ENCODE peak calls at places on chromosomes 16 and 17, in ten cellular contexts. N, L, H, R, V, S, F, Y, K and D are unnamed samples.

GRCh38 chr16:55248494-55248893 is 75.5 kb upstream of the IRX6 start:
- DNase-seq in N (no peak), L (no peak), H (no peak), R (no peak), V (no peak), S (no peak), F (no peak), Y (no peak), K (no peak), D (no peak)

GRCh38 chr16:25124503-25124902 is 13.0 kb downstream of the LCMT1 start:
- DNase-seq in N (no peak), L (peak; percentile 68), H (no peak), R (no peak), V (no peak), S (no peak), F (no peak), Y (no peak), K (no peak), D (no peak)

GRCh38 chr17:13429201-13429600 is 172.5 kb downstream of the HS3ST3A1 start:
- DNase-seq in N (peak; percentile 78), L (no peak), H (no peak), R (peak; percentile 97), V (no peak), S (no peak), F (no peak), Y (no peak), K (peak; percentile 31), D (no peak)

GRCh38 chr16:86033016-86033474 is 134.1 kb downstream of the IRF8 start:
- DNase-seq in N (no peak), L (no peak), H (no peak), R (no peak), V (no peak), S (no peak), F (no peak), Y (peak; percentile 49), K (no peak), D (no peak)

GRCh38 chr17:9707917-9708316 is 62.6 kb downstream of the USP43 start:
- DNase-seq in N (no peak), L (no peak), H (no peak), R (no peak), V (no peak), S (no peak), F (no peak), Y (no peak), K (no peak), D (no peak)

GRCh38 chr17:82859431-82860403 is 19.9 kb upstream of the ZNF750 start:
- DNase-seq in N (no peak), L (peak; percentile 68), H (peak; percentile 14), R (peak; percentile 59), V (no peak), S (no peak), F (peak; percentile 65), Y (no peak), K (peak; percentile 22), D (peak; percentile 89)

GRCh38 chr17:60606036-60606435 is 6.0 kb downstream of the PPM1D start:
- DNase-seq in N (no peak), L (no peak), H (no peak), R (no peak), V (no peak), S (no peak), F (no peak), Y (no peak), K (no peak), D (no peak)

GRCh38 chr16:54933281-54934150 is 2.9 kb downstream of the IRX5 start:
- DNase-seq in N (no peak), L (peak; percentile 36), H (peak; percentile 23), R (peak; percentile 40), V (no peak), S (no peak), F (peak; percentile 11), Y (peak; percentile 41), K (no peak), D (no peak)

GRCh38 chr17:62627219-62627903 is at the start of gene MRC2:
- DNase-seq in N (peak; percentile 30), L (peak; percentile 68), H (peak; percentile 63), R (peak; percentile 90), V (peak; percentile 85), S (peak; percentile 77), F (peak; percentile 16), Y (peak; percentile 82), K (peak; percentile 37), D (peak; percentile 77)

GRCh38 chr17:62900096-62900495 is 65.9 kb upstream of the TANC2 start:
- DNase-seq in N (no peak), L (no peak), H (no peak), R (no peak), V (no peak), S (no peak), F (no peak), Y (no peak), K (no peak), D (no peak)

GRCh38 chr17:3914319-3914685 is 2.0 kb downstream of the P2RX1 start:
- DNase-seq in N (no peak), L (no peak), H (no peak), R (no peak), V (no peak), S (no peak), F (peak; percentile 91), Y (no peak), K (no peak), D (peak; percentile 81)

GRCh38 chr17:67359960-67360817 is 6.2 kb downstream of the PSMD12 start:
- DNase-seq in N (no peak), L (peak; percentile 27), H (no peak), R (peak; percentile 42), V (no peak), S (no peak), F (no peak), Y (no peak), K (no peak), D (no peak)
- TF ChIP-seq CTCF in N (peak; percentile 54), L (peak; percentile 27), H (no peak), R (peak; percentile 42), V (no peak), S (peak; percentile 38), F (no peak), Y (peak; percentile 62), K (peak; percentile 62), D (no peak)

GRCh38 chr16:1350691-1351090 is 987 bp downstream of the TSR3 start:
- DNase-seq in N (no peak), L (no peak), H (no peak), R (no peak), V (no peak), S (no peak), F (peak; percentile 13), Y (no peak), K (no peak), D (no peak)

GRCh38 chr16:1349351-1349750 is 2.3 kb downstream of the TSR3 start:
- DNase-seq in N (no peak), L (no peak), H (no peak), R (no peak), V (no peak), S (no peak), F (no peak), Y (no peak), K (no peak), D (no peak)

GRCh38 chr16:1351215-1351581 is 480 bp downstream of the TSR3 start:
- DNase-seq in N (no peak), L (no peak), H (no peak), R (peak; percentile 21), V (no peak), S (no peak), F (peak; percentile 11), Y (no peak), K (no peak), D (no peak)

GRCh38 chr16:1348926-1349325 is 2.8 kb downstream of the TSR3 start:
- DNase-seq in N (no peak), L (no peak), H (no peak), R (no peak), V (no peak), S (no peak), F (no peak), Y (no peak), K (no peak), D (no peak)

DNA sequence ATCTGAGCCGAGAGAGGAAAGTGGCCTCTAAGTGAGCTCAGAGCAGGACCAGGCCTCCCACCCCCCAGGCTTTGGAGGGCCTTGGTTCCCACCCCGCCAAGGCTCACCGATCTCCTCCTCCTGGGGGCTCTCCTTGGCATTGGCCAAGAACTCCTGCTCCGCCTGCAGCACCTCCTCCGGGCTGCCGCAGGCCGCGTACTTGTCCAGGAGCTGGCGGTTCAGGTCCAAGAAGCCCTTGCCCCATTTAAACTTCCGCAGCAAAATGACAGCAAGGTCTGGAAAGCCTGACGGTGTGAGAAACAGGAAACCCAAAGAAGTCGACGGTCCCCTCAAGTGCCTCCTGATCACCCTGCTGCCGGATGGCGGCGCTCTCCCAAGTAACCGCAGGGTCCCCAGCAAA is 1.7 kb downstream of the TSR3 start:
- DNase-seq in N (no peak), L (no peak), H (no peak), R (no peak), V (no peak), S (no peak), F (peak; percentile 19), Y (no peak), K (no peak), D (no peak)
- TF ChIP-seq CTCF in N (no peak), L (no peak), H (no peak), R (no peak), V (no peak), S (no peak), F (no peak), Y (no peak), K (no peak), D (no peak)

GRCh38 chr17:57849874-57850754 is at the start of gene MRPS23:
- DNase-seq in N (peak; percentile 97), L (peak; percentile 100), H (peak; percentile 92), R (peak; percentile 100), V (peak; percentile 99), S (peak; percentile 98), F (peak; percentile 96), Y (peak; percentile 100), K (peak; percentile 98), D (peak; percentile 96)
- TF ChIP-seq CTCF in N (no peak), L (no peak), H (no peak), R (no peak), V (no peak), S (peak; percentile 6), F (no peak), Y (no peak), K (no peak), D (no peak)

DNA sequence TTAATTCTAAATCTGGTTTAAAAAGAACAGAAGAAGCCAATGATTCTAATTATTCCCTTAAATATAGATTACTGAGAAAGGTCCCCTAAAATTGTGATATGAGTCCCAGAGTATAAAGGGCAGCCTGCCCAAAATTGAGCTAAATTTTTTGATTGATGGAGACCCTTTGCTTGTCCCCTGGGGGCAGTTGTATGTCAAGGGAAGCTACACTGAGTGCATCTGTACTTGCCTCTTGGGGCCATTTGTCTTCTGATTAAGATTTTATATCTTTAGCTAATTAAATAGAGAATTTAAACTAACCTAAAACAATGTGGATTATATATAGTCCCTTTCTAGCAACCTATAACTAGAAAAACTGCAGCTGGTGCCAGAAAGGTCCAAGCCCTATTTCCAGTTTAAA is 12.6 kb downstream of the BLMH start:
- DNase-seq in N (no peak), L (no peak), H (no peak), R (no peak), V (no peak), S (no peak), F (no peak), Y (no peak), K (no peak), D (no peak)
- TF ChIP-seq CTCF in N (no peak), L (no peak), H (no peak), R (no peak), V (no peak), S (no peak), F (no peak), Y (no peak), K (no peak), D (no peak)

GRCh38 chr17:56317351-56318208 is 164.3 kb downstream of the ANKFN1 start:
- DNase-seq in N (no peak), L (no peak), H (no peak), R (no peak), V (no peak), S (no peak), F (no peak), Y (no peak), K (no peak), D (no peak)
- TF ChIP-seq CTCF in N (no peak), L (no peak), H (no peak), R (no peak), V (no peak), S (no peak), F (no peak), Y (no peak), K (no peak), D (no peak)